ENCODE peak calls at places on chromosomes 4 and X, in five cellular contexts. B is K562, G is endothelial cell of umbilical vein, F is OCI-LY7, P is GM23338. U is an unnamed sample.
A peak's percentile ranks its signal among the peaks of the same experiment; 100 is the strongest.

GRCh38 chr4:178090640-178091411 is 648.6 kb upstream of the AGA start:
- DNase-seq in P (no peak), B (no peak), G (no peak), F (no peak), U (no peak)

GRCh38 chr4:113031212-113031611 is 18.2 kb upstream of the ANK2 start:
- DNase-seq in G (no peak), B (no peak), P (no peak), F (no peak), U (no peak)

GRCh38 chrX:23662853-23663252 is 4.4 kb upstream of the PRDX4 start:
- DNase-seq in G (no peak), F (no peak), B (no peak), P (no peak), U (no peak)

GRCh38 chrX:21374163-21374993 is at the start of gene CNKSR2:
- DNase-seq in P (peak; percentile 74), B (no peak), G (peak; percentile 5), F (no peak), U (no peak)

GRCh38 chrX:88284844-88285243 is 462.2 kb upstream of the CPXCR1 start:
- DNase-seq in P (no peak), F (no peak), G (no peak), B (no peak), U (no peak)

GRCh38 chr4:40227284-40227683 is 30.5 kb downstream of the RHOH start:
- DNase-seq in P (no peak), F (no peak), B (no peak), G (no peak), U (peak; percentile 55)

GRCh38 chr4:168803727-168804126 is 206.3 kb downstream of the CBR4 start:
- DNase-seq in G (peak; percentile 89), B (no peak), P (peak; percentile 77), F (no peak), U (no peak)

GRCh38 chrX:48945517-48946348 is 11.7 kb downstream of the OTUD5 start:
- DNase-seq in G (peak; percentile 32), B (peak; percentile 33), P (peak; percentile 82), F (peak; percentile 53), U (peak; percentile 72)

GRCh38 chrX:74343327-74343969 is 39.5 kb downstream of the ZCCHC13 start:
- DNase-seq in G (no peak), B (no peak), F (no peak), P (peak; percentile 1), U (no peak)

GRCh38 chr4:181911420-181911819 is 331.8 kb upstream of the TENM3 start:
- DNase-seq in G (no peak), F (no peak), P (no peak), B (no peak), U (no peak)

GRCh38 chr4:109730294-109731051 is 603 bp upstream of the PLA2G12A start:
- DNase-seq in P (peak; percentile 71), F (no peak), B (peak; percentile 53), G (peak; percentile 75), U (no peak)

GRCh38 chrX:32087663-32088062 is 1015.8 kb upstream of the FTHL17 start:
- DNase-seq in G (no peak), F (no peak), B (no peak), P (no peak), U (no peak)

GRCh38 chrX:1555370-1555769 is 18.4 kb upstream of the P2RY8 start:
- DNase-seq in F (no peak), B (no peak), P (no peak), G (no peak), U (no peak)

GRCh38 chr4:119041951-119042560 is 93.6 kb upstream of the MYOZ2 start:
- DNase-seq in F (peak; percentile 81), B (peak; percentile 43), G (peak; percentile 86), P (peak; percentile 89), U (peak; percentile 85)

GRCh38 chrX:134948333-134949241 is 42.2 kb upstream of the SMIM10 start:
- DNase-seq in F (no peak), P (no peak), B (no peak), G (peak; percentile 48), U (no peak)

GRCh38 chr4:173040200-173040599 is 128.4 kb upstream of the GALNT7 start:
- DNase-seq in P (no peak), F (no peak), B (no peak), G (peak; percentile 88), U (no peak)

GRCh38 chrX:138026211-138026610 is 460.3 kb downstream of the ZIC3 start:
- DNase-seq in B (no peak), G (no peak), F (peak; percentile 2), P (peak; percentile 21), U (peak; percentile 59)

GRCh38 chr4:968621-969394 is 4.6 kb downstream of the DGKQ start:
- DNase-seq in F (no peak), B (no peak), G (no peak), P (no peak), U (no peak)

GRCh38 chr4:972651-973424 is 531 bp downstream of the DGKQ start:
- DNase-seq in F (peak; percentile 64), G (peak; percentile 24), P (peak; percentile 65), B (peak; percentile 75), U (peak; percentile 76)

GRCh38 chr4:970046-970745 is 3.2 kb downstream of the DGKQ start:
- DNase-seq in G (no peak), F (no peak), P (no peak), B (no peak), U (no peak)

GRCh38 chr4:971670-972500 is 1.5 kb downstream of the DGKQ start:
- DNase-seq in F (no peak), G (no peak), P (no peak), B (no peak), U (no peak)

DNA sequence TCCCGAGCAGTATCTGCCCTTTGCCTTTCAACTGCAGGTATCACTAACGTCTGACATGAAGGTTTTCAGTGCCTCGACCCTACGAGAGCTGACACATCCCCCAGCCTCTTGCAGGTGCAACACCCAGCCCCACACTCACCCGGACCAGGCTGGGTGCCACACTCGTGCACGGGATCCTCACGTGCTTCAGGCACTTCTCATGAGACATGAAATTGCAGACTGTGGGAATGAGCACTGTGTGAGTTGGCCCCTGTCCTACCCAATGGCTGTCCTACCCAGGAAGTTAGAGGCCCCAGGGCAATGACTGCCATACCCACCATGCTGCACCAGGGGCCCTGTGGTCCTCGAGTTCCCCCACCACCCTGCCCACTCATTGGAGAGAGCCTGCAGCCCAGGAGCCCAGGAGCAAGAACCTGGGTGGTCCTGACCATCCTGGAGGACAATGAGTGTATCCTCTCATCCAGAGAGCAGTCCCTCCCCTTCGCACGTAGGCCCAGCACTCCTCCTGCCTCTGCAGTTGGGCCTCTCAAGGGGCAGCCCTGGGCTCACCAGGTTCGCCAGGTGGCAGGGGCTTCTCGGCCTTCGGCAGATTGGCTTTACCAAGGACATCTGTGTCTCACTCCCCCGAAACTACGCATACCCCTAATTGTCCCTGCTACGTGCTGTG is 2.4 kb downstream of the DGKQ start:
- DNase-seq in B (no peak), F (no peak), G (no peak), P (no peak), U (no peak)
- H3K4me3 ChIP-seq in B (no peak overlapping the region), F (no peak overlapping the region), G (no peak overlapping the region), P (no peak overlapping the region), U (no peak overlapping the region)

GRCh38 chr4:7003176-7003878 is 39.8 kb upstream of the TADA2B start:
- DNase-seq in B (no peak), F (no peak), P (no peak), G (no peak), U (no peak)

GRCh38 chr4:7000421-7001176 is 42.6 kb upstream of the TADA2B start:
- DNase-seq in B (no peak), G (no peak), P (no peak), F (no peak), U (no peak)

GRCh38 chr4:6999172-7000086 is 43.7 kb upstream of the TADA2B start:
- DNase-seq in G (no peak), F (no peak), B (no peak), P (no peak), U (no peak)

GRCh38 chr4:7002336-7002735 is 40.8 kb upstream of the TADA2B start:
- DNase-seq in G (no peak), F (no peak), P (no peak), B (no peak), U (no peak)

DNA sequence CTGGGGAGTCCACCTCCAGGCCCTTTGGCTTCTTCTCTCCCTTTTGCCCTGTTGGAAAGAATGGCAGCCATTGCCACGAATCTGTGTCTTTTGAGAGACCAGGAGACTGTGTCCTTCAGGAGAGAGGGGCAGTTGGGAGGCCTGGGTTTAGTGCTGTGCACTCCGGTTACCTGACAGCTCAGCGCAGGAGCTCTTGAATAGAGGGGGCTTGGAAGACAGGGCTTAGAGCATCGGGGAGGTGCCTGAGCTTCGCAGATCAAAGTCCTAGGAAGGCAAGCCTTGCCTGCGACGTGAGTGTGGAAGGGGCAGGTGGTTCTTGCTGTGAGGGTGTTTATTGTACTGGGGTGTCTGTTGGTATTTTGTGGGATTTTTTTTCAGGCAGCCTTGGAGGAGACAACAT is 41.9 kb upstream of the TADA2B start:
- DNase-seq in F (no peak), G (no peak), P (no peak), B (no peak), U (no peak)
- H4K20me1 ChIP-seq in F (no peaks in the 10 kb centered on the region), G (no peaks in the 10 kb centered on the region), P (peaks cover 39% of the 10 kb centered on the region), B (peaks cover 2% of the 10 kb centered on the region), U (no peaks in the 10 kb centered on the region)

DNA sequence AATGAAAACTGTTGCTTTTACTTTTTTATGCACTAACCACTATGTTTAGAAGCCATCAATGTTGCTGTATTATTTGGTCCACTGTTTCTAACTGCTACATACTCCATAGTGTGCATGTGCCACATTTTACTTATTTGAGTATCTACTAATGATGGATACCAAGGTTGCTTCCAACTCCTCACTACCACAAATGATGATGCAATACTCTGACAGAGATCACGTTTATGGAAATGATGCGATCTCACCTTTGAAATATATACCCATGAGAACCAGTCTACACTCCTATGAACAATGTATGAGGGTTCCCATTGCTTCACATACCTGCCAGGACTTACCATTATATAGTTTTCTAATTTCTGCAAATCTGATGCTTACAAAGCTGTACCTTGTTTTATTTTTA is 44.2 kb downstream of the HUWE1 start:
- DNase-seq in B (no peak), G (no peak), P (no peak), F (no peak), U (no peak)
- H3K4me1 ChIP-seq in B (no peaks in the 10 kb centered on the region), G (no peaks in the 10 kb centered on the region), P (no peaks in the 10 kb centered on the region), F (no peaks in the 10 kb centered on the region), U (no peaks in the 10 kb centered on the region)

GRCh38 chr4:163603246-163603645 is 108.8 kb downstream of the TMA16 start:
- DNase-seq in F (peak; percentile 20), B (no peak), P (no peak), G (no peak), U (peak; percentile 64)

GRCh38 chr4:163600731-163601130 is 106.2 kb downstream of the TMA16 start:
- DNase-seq in F (peak; percentile 46), B (no peak), P (no peak), G (no peak), U (peak; percentile 77)

GRCh38 chr4:163598028-163598427 is 103.5 kb downstream of the TMA16 start:
- DNase-seq in F (peak; percentile 26), B (no peak), P (no peak), G (no peak), U (peak; percentile 82)

GRCh38 chr4:163595590-163595989 is 101.1 kb downstream of the TMA16 start:
- DNase-seq in B (no peak), P (no peak), G (no peak), F (no peak), U (no peak)

DNA sequence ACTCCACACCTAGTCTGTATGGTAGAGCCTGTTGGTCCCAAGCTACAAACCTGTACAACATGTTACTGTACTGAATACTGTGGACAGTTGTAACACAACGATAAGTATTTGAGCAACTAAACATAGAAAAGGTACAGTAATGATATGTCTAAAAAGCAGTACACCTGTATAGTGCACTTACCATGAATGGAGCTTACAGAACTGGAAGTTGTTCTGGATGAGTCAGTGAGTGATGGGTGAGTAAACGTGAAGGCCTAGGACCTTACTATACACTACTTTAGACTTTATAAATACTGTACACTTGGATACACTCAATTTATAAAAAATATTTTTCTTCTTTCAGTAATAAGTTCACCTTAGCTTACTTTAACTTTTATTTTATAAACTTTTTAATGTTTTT is 104.0 kb downstream of the TMA16 start:
- DNase-seq in P (no peak), B (no peak), G (no peak), F (no peak), U (peak; percentile 54)
- H3K4me3 ChIP-seq in P (no peak overlapping the region), B (no peak overlapping the region), G (no peak overlapping the region), F (no peak overlapping the region), U (peak overlapping the region; percentile 47)

U was measured in Karpas-422.